ENCODE peak calls at places on chromosomes 6 and 20, in four cellular contexts. One of them, this sample, is unnamed.

GRCh38 chr6:34276881-34277762 is 28.3 kb upstream of the SMIM29 start:
- DNase-seq in H1: no peak
- DNase-seq in HepG2: peak; percentile 85
- DNase-seq in K562: peak; percentile 16
- DNase-seq in this sample: no peak

GRCh38 chr6:21317634-21318033 is 275.9 kb upstream of the SOX4 start:
- DNase-seq in K562: no peak
- DNase-seq in HepG2: no peak
- DNase-seq in H1: no peak
- DNase-seq in this sample: no peak

GRCh38 chr6:136077834-136078576 is 172.1 kb downstream of the MTFR2 start:
- DNase-seq in K562: no peak
- DNase-seq in H1: no peak
- DNase-seq in HepG2: no peak
- DNase-seq in this sample: no peak

GRCh38 chr6:74870403-74870802 is 335.4 kb downstream of the COL12A1 start:
- DNase-seq in K562: no peak
- DNase-seq in H1: no peak
- DNase-seq in HepG2: peak; percentile 69
- DNase-seq in this sample: no peak

GRCh38 chr6:5036309-5036708 is 32.5 kb upstream of the RPP40 start:
- DNase-seq in H1: no peak
- DNase-seq in K562: peak; percentile 41
- DNase-seq in HepG2: peak; percentile 64
- DNase-seq in this sample: no peak

GRCh38 chr20:32535953-32536823 is 48.9 kb downstream of the NOL4L start:
- DNase-seq in K562: peak; percentile 96
- DNase-seq in H1: no peak
- DNase-seq in HepG2: peak; percentile 79
- DNase-seq in this sample: no peak

GRCh38 chr20:52896348-52896747 is 75.8 kb upstream of the TSHZ2 start:
- DNase-seq in K562: no peak
- DNase-seq in HepG2: no peak
- DNase-seq in H1: no peak
- DNase-seq in this sample: no peak

GRCh38 chr6:11366183-11366933 is 133.9 kb upstream of the NEDD9 start:
- DNase-seq in H1: no peak
- DNase-seq in K562: no peak
- DNase-seq in HepG2: no peak
- DNase-seq in this sample: peak; percentile 89

GRCh38 chr6:104789770-104790190 is 69.9 kb downstream of the HACE1 start:
- DNase-seq in K562: peak; percentile 13
- DNase-seq in H1: no peak
- DNase-seq in HepG2: peak; percentile 18
- DNase-seq in this sample: no peak
- TF ChIP-seq BRCA1 in K562: no peak
- TF ChIP-seq BRCA1 in H1: no peak
- TF ChIP-seq BRCA1 in HepG2: no peak
- TF ChIP-seq BRCA1 in this sample: no peak

GRCh38 chr6:14754636-14755513 is 491.0 kb upstream of the JARID2 start:
- DNase-seq in H1: no peak
- DNase-seq in K562: no peak
- DNase-seq in HepG2: no peak
- DNase-seq in this sample: no peak
- TF ChIP-seq BRCA1 in H1: no peak
- TF ChIP-seq BRCA1 in K562: no peak
- TF ChIP-seq BRCA1 in HepG2: no peak
- TF ChIP-seq BRCA1 in this sample: no peak

GRCh38 chr6:38095054-38095453 is 275.5 kb downstream of the ZFAND3 start:
- DNase-seq in HepG2: peak; percentile 26
- DNase-seq in K562: no peak
- DNase-seq in H1: no peak
- DNase-seq in this sample: no peak
- TF ChIP-seq BRCA1 in HepG2: no peak
- TF ChIP-seq BRCA1 in K562: no peak
- TF ChIP-seq BRCA1 in H1: no peak
- TF ChIP-seq BRCA1 in this sample: no peak

DNA sequence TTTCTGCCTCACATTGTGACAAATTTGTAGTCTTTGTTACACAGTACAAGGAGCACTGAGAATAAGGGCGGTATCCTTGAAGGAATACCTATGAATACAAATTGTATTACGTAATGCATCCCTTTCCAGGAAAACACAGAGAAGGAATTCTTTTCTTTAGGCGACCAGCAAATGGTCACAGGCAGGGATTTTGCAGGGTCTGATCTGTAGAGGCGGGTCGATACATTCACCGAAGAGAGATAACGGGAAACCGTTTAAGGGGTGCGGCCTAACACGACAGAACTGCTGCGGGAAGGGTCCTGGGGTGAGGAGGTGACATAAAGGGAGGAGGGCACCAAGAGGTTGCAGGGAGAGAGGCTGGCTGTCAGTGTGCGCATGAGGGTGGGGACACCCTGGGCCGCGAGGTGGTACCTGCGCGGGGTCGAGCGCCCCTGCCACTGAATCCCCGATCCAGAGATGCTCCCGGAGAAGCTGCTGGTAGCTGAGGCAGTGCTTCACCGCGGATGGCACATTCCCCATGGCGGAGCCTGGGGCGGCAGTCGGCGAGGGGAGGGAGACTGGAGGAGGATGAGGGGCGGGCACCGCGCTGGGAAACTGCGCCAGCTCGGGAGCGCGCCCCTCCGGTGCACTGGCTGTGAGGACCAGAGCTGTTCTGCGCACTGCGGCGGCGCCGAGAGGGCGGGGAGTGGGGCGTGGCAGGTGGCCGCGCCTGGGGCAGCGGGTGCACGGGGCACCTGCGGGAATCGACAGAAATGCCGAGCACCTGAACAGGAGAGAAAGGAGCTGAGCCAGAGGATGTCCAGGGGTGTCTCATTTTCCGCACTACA is at the start of gene HMGCLL1:
- DNase-seq in H1: peak; percentile 54
- DNase-seq in HepG2: no peak
- DNase-seq in K562: no peak
- DNase-seq in this sample: no peak
- TF ChIP-seq BRCA1 in H1: no peak
- TF ChIP-seq BRCA1 in HepG2: no peak
- TF ChIP-seq BRCA1 in K562: no peak
- TF ChIP-seq BRCA1 in this sample: no peak

DNA sequence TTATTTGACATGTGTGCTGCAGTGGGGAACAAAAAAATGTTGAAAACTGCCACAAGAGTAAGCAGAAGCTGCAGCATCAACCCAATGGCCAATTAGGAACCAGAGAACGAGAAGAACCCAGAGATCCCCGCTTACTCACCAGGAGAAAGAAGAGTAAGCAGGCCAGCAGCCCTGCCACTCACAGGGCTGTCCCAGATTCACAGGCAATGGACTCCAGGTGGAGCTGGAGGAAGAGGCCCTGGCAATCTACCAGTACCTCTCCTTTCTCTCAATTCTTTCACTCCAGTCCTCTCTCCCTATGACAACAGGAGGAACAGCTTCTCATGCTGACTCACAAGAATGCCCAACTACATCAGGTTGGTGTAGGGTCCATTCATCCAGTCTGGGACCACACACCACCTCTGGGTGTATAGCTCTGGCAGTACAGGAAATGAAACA is 19.3 kb downstream of the KIF13A start:
- DNase-seq in HepG2: no peak
- DNase-seq in H1: no peak
- DNase-seq in K562: no peak
- DNase-seq in this sample: no peak
- TF ChIP-seq BRCA1 in HepG2: no peak
- TF ChIP-seq BRCA1 in H1: no peak
- TF ChIP-seq BRCA1 in K562: no peak
- TF ChIP-seq BRCA1 in this sample: no peak

DNA sequence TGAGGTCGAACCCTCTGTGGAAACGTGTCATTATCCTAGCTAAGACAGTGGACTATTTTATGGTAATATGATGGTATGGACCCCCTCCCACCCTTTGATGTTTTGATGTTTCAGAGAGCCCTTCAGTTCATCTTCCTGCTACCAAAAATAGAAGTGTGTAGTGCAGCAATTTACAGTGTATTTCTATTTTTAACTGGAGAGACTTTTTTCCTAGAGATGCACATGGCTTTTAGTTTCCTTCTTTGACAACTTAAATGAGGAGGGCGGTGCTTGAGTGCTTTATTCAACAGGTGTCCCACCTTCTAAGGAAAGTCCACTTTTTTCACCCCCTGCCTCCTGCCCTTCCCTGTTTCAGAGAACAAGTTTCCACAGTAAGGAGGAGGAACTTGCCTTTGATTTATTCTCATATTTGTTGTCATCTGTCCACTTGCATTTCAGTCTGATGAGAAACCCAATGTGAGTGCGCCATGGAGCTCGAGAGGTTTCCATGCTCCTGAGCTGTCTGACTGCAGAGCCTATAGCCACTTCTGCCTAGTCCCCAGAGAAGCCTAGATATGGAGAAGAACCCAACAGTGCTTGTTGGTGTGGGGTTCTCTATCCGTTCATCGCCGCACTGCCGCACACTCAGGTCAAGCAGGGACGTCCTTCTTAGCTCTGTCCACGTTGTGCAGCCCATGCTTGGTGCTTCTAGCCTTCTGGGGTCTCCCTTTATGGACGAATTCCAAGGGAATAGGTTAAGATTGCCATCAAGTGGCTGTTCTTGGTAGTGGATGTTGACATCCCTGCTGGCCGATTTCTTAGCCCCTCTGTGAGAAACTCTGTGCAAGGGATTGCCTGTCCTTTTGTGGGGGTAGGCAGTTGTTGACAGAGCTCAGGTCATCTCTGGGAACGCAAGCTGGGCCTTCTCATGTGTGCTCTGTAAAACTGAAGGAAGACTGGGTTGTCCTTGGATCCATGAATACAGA is 144.2 kb downstream of the JARID2 start:
- DNase-seq in K562: peak; percentile 46
- DNase-seq in H1: no peak
- DNase-seq in HepG2: peak; percentile 60
- DNase-seq in this sample: peak; percentile 52
- TF ChIP-seq BRCA1 in K562: no peak
- TF ChIP-seq BRCA1 in H1: no peak
- TF ChIP-seq BRCA1 in HepG2: no peak
- TF ChIP-seq BRCA1 in this sample: no peak

This sample was measured in GM12878.